ENCODE peak calls at places on chromosome 22, in eight cellular contexts. One of them, this sample, is unnamed.

GRCh38 chr22:45010532-45010900 is 711 bp upstream of the PHF21B start:
- DNase-seq in neuronal stem cell: no peak
- DNase-seq in AG20443: no peak
- DNase-seq in HS-27A: no peak
- DNase-seq in fibroblast of gingiva: no peak
- DNase-seq in fibroblast of lung: no peak
- DNase-seq in endothelial cell of umbilical vein: no peak
- DNase-seq in DMS 273 treated with DMSO at 0.1 percent for 48 hours: no peak
- DNase-seq in this sample: no peak

GRCh38 chr22:22928666-22929380 is 41.2 kb downstream of the IGLL5 start:
- DNase-seq in DMS 273 treated with DMSO at 0.1 percent for 48 hours: no peak
- DNase-seq in endothelial cell of umbilical vein: no peak
- DNase-seq in HS-27A: no peak
- DNase-seq in AG20443: peak
- DNase-seq in fibroblast of lung: peak
- DNase-seq in fibroblast of gingiva: no peak
- DNase-seq in neuronal stem cell: no peak
- DNase-seq in this sample: peak

GRCh38 chr22:26196657-26197056 is 27.4 kb downstream of the SEZ6L start:
- DNase-seq in AG20443: no peak
- DNase-seq in DMS 273 treated with DMSO at 0.1 percent for 48 hours: no peak
- DNase-seq in fibroblast of gingiva: no peak
- DNase-seq in fibroblast of lung: no peak
- DNase-seq in endothelial cell of umbilical vein: no peak
- DNase-seq in neuronal stem cell: no peak
- DNase-seq in HS-27A: no peak
- DNase-seq in this sample: no peak

GRCh38 chr22:26470807-26471206 is 12.8 kb downstream of the HPS4 start:
- DNase-seq in neuronal stem cell: no peak
- DNase-seq in endothelial cell of umbilical vein: no peak
- DNase-seq in fibroblast of lung: no peak
- DNase-seq in HS-27A: no peak
- DNase-seq in AG20443: no peak
- DNase-seq in DMS 273 treated with DMSO at 0.1 percent for 48 hours: no peak
- DNase-seq in fibroblast of gingiva: no peak
- DNase-seq in this sample: no peak

GRCh38 chr22:29117799-29118477 is 45.1 kb downstream of the KREMEN1 start:
- DNase-seq in endothelial cell of umbilical vein: no peak
- DNase-seq in DMS 273 treated with DMSO at 0.1 percent for 48 hours: no peak
- DNase-seq in HS-27A: no peak
- DNase-seq in fibroblast of lung: peak
- DNase-seq in fibroblast of gingiva: peak
- DNase-seq in neuronal stem cell: no peak
- DNase-seq in AG20443: no peak
- DNase-seq in this sample: no peak

GRCh38 chr22:27125539-27125938 is 468.2 kb downstream of the MIAT start:
- DNase-seq in HS-27A: no peak
- DNase-seq in neuronal stem cell: no peak
- DNase-seq in DMS 273 treated with DMSO at 0.1 percent for 48 hours: no peak
- DNase-seq in fibroblast of lung: no peak
- DNase-seq in fibroblast of gingiva: no peak
- DNase-seq in endothelial cell of umbilical vein: no peak
- DNase-seq in AG20443: no peak
- DNase-seq in this sample: no peak

GRCh38 chr22:46105494-46106278 is 44.6 kb upstream of the PPARA start:
- DNase-seq in neuronal stem cell: no peak
- DNase-seq in DMS 273 treated with DMSO at 0.1 percent for 48 hours: no peak
- DNase-seq in HS-27A: no peak
- DNase-seq in fibroblast of gingiva: peak
- DNase-seq in AG20443: peak
- DNase-seq in endothelial cell of umbilical vein: no peak
- DNase-seq in fibroblast of lung: peak
- DNase-seq in this sample: no peak

GRCh38 chr22:26671317-26672059 is 14.1 kb downstream of the MIAT start:
- DNase-seq in fibroblast of gingiva: no peak
- DNase-seq in endothelial cell of umbilical vein: no peak
- DNase-seq in DMS 273 treated with DMSO at 0.1 percent for 48 hours: no peak
- DNase-seq in fibroblast of lung: no peak
- DNase-seq in AG20443: no peak
- DNase-seq in neuronal stem cell: no peak
- DNase-seq in HS-27A: no peak
- DNase-seq in this sample: no peak

GRCh38 chr22:38471237-38471636 is 3.3 kb downstream of the KDELR3 start:
- DNase-seq in neuronal stem cell: no peak
- DNase-seq in HS-27A: no peak
- DNase-seq in fibroblast of lung: no peak
- DNase-seq in fibroblast of gingiva: no peak
- DNase-seq in endothelial cell of umbilical vein: no peak
- DNase-seq in AG20443: no peak
- DNase-seq in DMS 273 treated with DMSO at 0.1 percent for 48 hours: no peak
- DNase-seq in this sample: no peak

GRCh38 chr22:36822581-36822980 is 5.7 kb upstream of the PVALB start:
- DNase-seq in fibroblast of gingiva: no peak
- DNase-seq in fibroblast of lung: no peak
- DNase-seq in DMS 273 treated with DMSO at 0.1 percent for 48 hours: no peak
- DNase-seq in AG20443: no peak
- DNase-seq in endothelial cell of umbilical vein: peak
- DNase-seq in neuronal stem cell: no peak
- DNase-seq in HS-27A: no peak
- DNase-seq in this sample: no peak

GRCh38 chr22:46622081-46622521 is 1.9 kb downstream of the GRAMD4 start:
- DNase-seq in fibroblast of lung: no peak
- DNase-seq in HS-27A: no peak
- DNase-seq in DMS 273 treated with DMSO at 0.1 percent for 48 hours: no peak
- DNase-seq in endothelial cell of umbilical vein: peak
- DNase-seq in AG20443: no peak
- DNase-seq in neuronal stem cell: no peak
- DNase-seq in fibroblast of gingiva: no peak
- DNase-seq in this sample: no peak

GRCh38 chr22:29147241-29147919 is 58.3 kb upstream of the EMID1 start:
- DNase-seq in DMS 273 treated with DMSO at 0.1 percent for 48 hours: no peak
- DNase-seq in fibroblast of lung: no peak
- DNase-seq in AG20443: no peak
- DNase-seq in neuronal stem cell: no peak
- DNase-seq in HS-27A: no peak
- DNase-seq in endothelial cell of umbilical vein: no peak
- DNase-seq in fibroblast of gingiva: no peak
- DNase-seq in this sample: no peak

GRCh38 chr22:28424427-28425080 is 255.1 kb downstream of the TTC28 start:
- DNase-seq in endothelial cell of umbilical vein: no peak
- DNase-seq in AG20443: peak
- DNase-seq in neuronal stem cell: no peak
- DNase-seq in fibroblast of lung: peak
- DNase-seq in HS-27A: no peak
- DNase-seq in DMS 273 treated with DMSO at 0.1 percent for 48 hours: no peak
- DNase-seq in fibroblast of gingiva: peak
- DNase-seq in this sample: peak

GRCh38 chr22:50473088-50473487 is 1.7 kb downstream of the SBF1 start:
- DNase-seq in HS-27A: no peak
- DNase-seq in fibroblast of lung: no peak
- DNase-seq in fibroblast of gingiva: no peak
- DNase-seq in neuronal stem cell: no peak
- DNase-seq in AG20443: no peak
- DNase-seq in DMS 273 treated with DMSO at 0.1 percent for 48 hours: no peak
- DNase-seq in endothelial cell of umbilical vein: no peak
- DNase-seq in this sample: no peak

GRCh38 chr22:46574993-46575914 is 37.8 kb upstream of the CELSR1 start:
- DNase-seq in AG20443: no peak
- DNase-seq in HS-27A: no peak
- DNase-seq in endothelial cell of umbilical vein: peak
- DNase-seq in fibroblast of gingiva: no peak
- DNase-seq in DMS 273 treated with DMSO at 0.1 percent for 48 hours: no peak
- DNase-seq in fibroblast of lung: no peak
- DNase-seq in neuronal stem cell: no peak
- DNase-seq in this sample: no peak

GRCh38 chr22:29524440-29525191 is 28.9 kb downstream of the THOC5 start:
- DNase-seq in HS-27A: no peak
- DNase-seq in fibroblast of gingiva: no peak
- DNase-seq in neuronal stem cell: no peak
- DNase-seq in fibroblast of lung: peak
- DNase-seq in DMS 273 treated with DMSO at 0.1 percent for 48 hours: no peak
- DNase-seq in endothelial cell of umbilical vein: peak
- DNase-seq in AG20443: peak
- DNase-seq in this sample: peak

GRCh38 chr22:20776624-20777405 is 2.9 kb downstream of the SERPIND1 start:
- DNase-seq in endothelial cell of umbilical vein: no peak
- DNase-seq in fibroblast of gingiva: no peak
- DNase-seq in HS-27A: no peak
- DNase-seq in AG20443: no peak
- DNase-seq in neuronal stem cell: no peak
- DNase-seq in DMS 273 treated with DMSO at 0.1 percent for 48 hours: no peak
- DNase-seq in fibroblast of lung: no peak
- DNase-seq in this sample: no peak

GRCh38 chr22:46969491-46969890 is 207.0 kb downstream of the TBC1D22A start:
- DNase-seq in HS-27A: no peak
- DNase-seq in fibroblast of lung: no peak
- DNase-seq in DMS 273 treated with DMSO at 0.1 percent for 48 hours: no peak
- DNase-seq in neuronal stem cell: no peak
- DNase-seq in endothelial cell of umbilical vein: no peak
- DNase-seq in AG20443: no peak
- DNase-seq in fibroblast of gingiva: no peak
- DNase-seq in this sample: no peak

GRCh38 chr22:17606472-17606871 is 22.1 kb downstream of the ATP6V1E1 start:
- DNase-seq in fibroblast of gingiva: no peak
- DNase-seq in AG20443: peak
- DNase-seq in neuronal stem cell: no peak
- DNase-seq in endothelial cell of umbilical vein: no peak
- DNase-seq in DMS 273 treated with DMSO at 0.1 percent for 48 hours: peak
- DNase-seq in fibroblast of lung: peak
- DNase-seq in HS-27A: no peak
- DNase-seq in this sample: no peak

GRCh38 chr22:37802310-37803194 is 5.2 kb upstream of the GCAT start:
- DNase-seq in HS-27A: no peak
- DNase-seq in fibroblast of gingiva: peak
- DNase-seq in neuronal stem cell: peak
- DNase-seq in endothelial cell of umbilical vein: peak
- DNase-seq in DMS 273 treated with DMSO at 0.1 percent for 48 hours: peak
- DNase-seq in fibroblast of lung: peak
- DNase-seq in AG20443: peak
- DNase-seq in this sample: no peak

GRCh38 chr22:46061431-46062231 is 84.7 kb upstream of the WNT7B start:
- DNase-seq in neuronal stem cell: peak
- DNase-seq in AG20443: no peak
- DNase-seq in fibroblast of gingiva: no peak
- DNase-seq in HS-27A: no peak
- DNase-seq in endothelial cell of umbilical vein: no peak
- DNase-seq in fibroblast of lung: no peak
- DNase-seq in DMS 273 treated with DMSO at 0.1 percent for 48 hours: no peak
- DNase-seq in this sample: no peak

GRCh38 chr22:25172153-25172552 is 27.5 kb upstream of the CRYBB3 start:
- DNase-seq in fibroblast of gingiva: no peak
- DNase-seq in fibroblast of lung: no peak
- DNase-seq in endothelial cell of umbilical vein: peak
- DNase-seq in DMS 273 treated with DMSO at 0.1 percent for 48 hours: no peak
- DNase-seq in neuronal stem cell: no peak
- DNase-seq in HS-27A: no peak
- DNase-seq in AG20443: no peak
- DNase-seq in this sample: no peak

GRCh38 chr22:50438305-50439275 is 36.2 kb downstream of the SBF1 start:
- DNase-seq in DMS 273 treated with DMSO at 0.1 percent for 48 hours: no peak
- DNase-seq in fibroblast of gingiva: no peak
- DNase-seq in endothelial cell of umbilical vein: no peak
- DNase-seq in HS-27A: no peak
- DNase-seq in neuronal stem cell: no peak
- DNase-seq in AG20443: no peak
- DNase-seq in fibroblast of lung: no peak
- DNase-seq in this sample: no peak

GRCh38 chr22:35313311-35314121 is 13.8 kb downstream of the TOM1 start:
- DNase-seq in neuronal stem cell: no peak
- DNase-seq in AG20443: peak
- DNase-seq in HS-27A: peak
- DNase-seq in DMS 273 treated with DMSO at 0.1 percent for 48 hours: no peak
- DNase-seq in fibroblast of gingiva: peak
- DNase-seq in fibroblast of lung: peak
- DNase-seq in endothelial cell of umbilical vein: peak
- DNase-seq in this sample: peak

GRCh38 chr22:36790648-36791047 is 14.7 kb upstream of the IFT27 start:
- DNase-seq in neuronal stem cell: no peak
- DNase-seq in HS-27A: no peak
- DNase-seq in AG20443: no peak
- DNase-seq in endothelial cell of umbilical vein: no peak
- DNase-seq in fibroblast of lung: no peak
- DNase-seq in DMS 273 treated with DMSO at 0.1 percent for 48 hours: no peak
- DNase-seq in fibroblast of gingiva: no peak
- DNase-seq in this sample: no peak

GRCh38 chr22:41499624-41500280 is 30.8 kb downstream of the ACO2 start:
- DNase-seq in fibroblast of lung: no peak
- DNase-seq in DMS 273 treated with DMSO at 0.1 percent for 48 hours: no peak
- DNase-seq in neuronal stem cell: no peak
- DNase-seq in HS-27A: no peak
- DNase-seq in fibroblast of gingiva: no peak
- DNase-seq in endothelial cell of umbilical vein: no peak
- DNase-seq in AG20443: no peak
- DNase-seq in this sample: no peak

GRCh38 chr22:24968066-24968561 is 15.6 kb downstream of the KIAA1671 start:
- DNase-seq in fibroblast of lung: no peak
- DNase-seq in DMS 273 treated with DMSO at 0.1 percent for 48 hours: no peak
- DNase-seq in fibroblast of gingiva: no peak
- DNase-seq in HS-27A: no peak
- DNase-seq in endothelial cell of umbilical vein: no peak
- DNase-seq in neuronal stem cell: no peak
- DNase-seq in AG20443: peak
- DNase-seq in this sample: no peak

GRCh38 chr22:19971276-19972124 is 29.9 kb upstream of the TXNRD2 start:
- DNase-seq in DMS 273 treated with DMSO at 0.1 percent for 48 hours: no peak
- DNase-seq in fibroblast of gingiva: no peak
- DNase-seq in HS-27A: no peak
- DNase-seq in neuronal stem cell: no peak
- DNase-seq in AG20443: no peak
- DNase-seq in endothelial cell of umbilical vein: no peak
- DNase-seq in fibroblast of lung: no peak
- DNase-seq in this sample: no peak

GRCh38 chr22:27785818-27786217 is 15.7 kb downstream of the MN1 start:
- DNase-seq in AG20443: no peak
- DNase-seq in fibroblast of lung: no peak
- DNase-seq in HS-27A: no peak
- DNase-seq in fibroblast of gingiva: no peak
- DNase-seq in DMS 273 treated with DMSO at 0.1 percent for 48 hours: no peak
- DNase-seq in endothelial cell of umbilical vein: no peak
- DNase-seq in neuronal stem cell: no peak
- DNase-seq in this sample: no peak

This sample was measured in SJSA1.